ENCODE peak calls at places on chromosome 20, in four cellular contexts. V, I, X and Y are unnamed samples. For H3K4me1, the result is how much of the 10 kb centered on the place peaks cover.

GRCh38 chr20:57395111-57395959 is 4.1 kb downstream of the RBM38 start:
- DNase-seq in V (peak), I (no peak), X (peak), Y (no peak)

GRCh38 chr20:44111712-44112335 is 75.2 kb downstream of the JPH2 start:
- DNase-seq in V (no peak), I (peak), X (peak), Y (peak)

GRCh38 chr20:25984933-25985332 is 288.3 kb upstream of the ZNF337 start:
- DNase-seq in V (peak), I (no peak), X (peak), Y (peak)

GRCh38 chr20:35663516-35663812 is 1.2 kb downstream of the CPNE1 start:
- DNase-seq in V (no peak), I (peak), X (no peak), Y (no peak)

GRCh38 chr20:63833776-63834544 is 2.9 kb upstream of the ZBTB46 start:
- DNase-seq in V (no peak), I (no peak), X (peak), Y (no peak)

GRCh38 chr20:10705801-10706459 is 32.1 kb upstream of the JAG1 start:
- DNase-seq in V (no peak), I (peak), X (no peak), Y (no peak)

GRCh38 chr20:48742233-48742632 is 85.6 kb downstream of the PREX1 start:
- DNase-seq in V (no peak), I (no peak), X (no peak), Y (no peak)

GRCh38 chr20:44809380-44810060 is 826 bp downstream of the RIMS4 start:
- DNase-seq in V (no peak), I (no peak), X (no peak), Y (no peak)

GRCh38 chr20:14337400-14338171 is at the start of gene FLRT3:
- DNase-seq in V (peak), I (peak), X (peak), Y (peak)

GRCh38 chr20:54251093-54251492 is 43.2 kb downstream of the PFDN4 start:
- DNase-seq in V (no peak), I (no peak), X (no peak), Y (peak)

GRCh38 chr20:23305098-23305497 is 45.5 kb upstream of the NXT1 start:
- DNase-seq in V (no peak), I (no peak), X (peak), Y (no peak)

GRCh38 chr20:24502184-24502583 is 32.8 kb downstream of the SYNDIG1 start:
- DNase-seq in V (no peak), I (no peak), X (peak), Y (peak)

GRCh38 chr20:40676870-40677269 is 12.2 kb downstream of the MAFB start:
- DNase-seq in V (no peak), I (no peak), X (no peak), Y (no peak)

GRCh38 chr20:48912065-48912464 is 9.4 kb upstream of the ARFGEF2 start:
- DNase-seq in V (no peak), I (no peak), X (no peak), Y (no peak)

GRCh38 chr20:10297684-10298240 is 79.1 kb downstream of the SNAP25 start:
- DNase-seq in V (peak), I (no peak), X (peak), Y (no peak)

GRCh38 chr20:49570828-49571552 is 3.1 kb upstream of the PTGIS start:
- DNase-seq in V (no peak), I (peak), X (no peak), Y (no peak)

GRCh38 chr20:24987873-24988835 is 4.4 kb downstream of the APMAP start:
- DNase-seq in V (no peak), I (no peak), X (no peak), Y (no peak)

DNA sequence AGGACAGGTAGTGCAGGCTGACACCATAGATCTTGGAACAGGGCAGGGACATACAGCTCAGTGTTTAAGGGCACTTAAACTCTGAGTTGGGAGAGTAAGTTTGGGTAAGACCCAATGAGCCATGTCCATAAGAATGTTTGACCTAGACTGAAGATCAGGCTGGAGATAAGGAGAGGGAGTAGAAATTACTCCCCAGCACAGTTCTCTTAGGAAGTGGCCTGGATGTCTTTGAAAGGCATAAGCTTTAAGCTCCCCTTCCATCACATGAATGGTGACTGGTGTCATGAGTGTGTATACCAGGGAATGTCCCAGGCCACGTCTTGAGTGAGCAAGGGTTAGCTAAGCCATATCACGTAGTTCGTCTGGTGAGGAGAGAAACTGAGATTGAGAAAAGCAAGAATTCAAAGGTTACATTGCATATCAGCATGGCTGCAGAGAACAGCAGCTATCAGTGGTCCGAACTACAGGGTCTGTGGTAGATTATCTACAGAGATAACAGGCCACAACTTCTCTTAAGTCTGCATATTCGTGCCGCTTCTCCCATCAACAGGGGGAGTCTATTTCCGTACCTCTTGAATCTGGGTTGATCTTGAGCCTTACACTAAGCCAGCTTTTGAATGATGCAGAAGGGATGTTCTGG is 60.1 kb upstream of the BMP2 start:
- DNase-seq in V (no peak), I (peak), X (no peak), Y (no peak)
- H3K4me1 ChIP-seq in V (half or more), I (half or more), X (under half), Y (under half)

DNA sequence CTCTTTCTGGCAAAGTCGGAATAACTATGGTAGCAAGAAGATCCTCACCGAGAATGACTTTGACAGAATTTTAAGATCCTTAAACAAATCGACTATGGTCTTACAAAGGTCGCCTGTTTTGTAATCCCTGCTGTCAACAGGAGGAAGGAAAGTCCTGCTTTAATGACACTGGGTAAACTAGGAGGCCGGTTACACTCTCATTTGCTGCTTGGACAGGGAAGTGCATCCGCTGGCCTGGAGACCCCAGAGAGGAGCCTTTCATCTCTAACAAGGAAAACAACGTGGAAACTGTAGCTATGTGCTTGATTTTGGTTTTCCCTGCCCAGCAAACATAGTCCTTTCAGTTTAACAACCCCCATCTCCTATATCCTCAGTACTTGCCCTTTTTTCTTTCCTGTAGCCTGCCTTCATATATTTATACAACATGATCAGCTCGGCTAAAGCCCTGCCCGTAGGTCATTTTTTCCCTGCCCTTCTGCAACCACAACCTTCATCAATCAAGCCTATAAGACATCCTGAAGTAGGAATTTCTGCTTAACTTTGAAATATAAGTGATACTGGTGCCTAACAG is 97.2 kb upstream of the RIN2 start:
- DNase-seq in V (no peak), I (no peak), X (no peak), Y (no peak)
- TF ChIP-seq EZH2 in V (peak), I (no peak), X (no peak), Y (no peak)

GRCh38 chr20:34004227-34004626 is 10.5 kb downstream of the RALY start:
- DNase-seq in V (no peak), I (no peak), X (no peak), Y (no peak)
- H3K4me1 ChIP-seq in V (under half), I (under half), X (under half), Y (under half)

DNA sequence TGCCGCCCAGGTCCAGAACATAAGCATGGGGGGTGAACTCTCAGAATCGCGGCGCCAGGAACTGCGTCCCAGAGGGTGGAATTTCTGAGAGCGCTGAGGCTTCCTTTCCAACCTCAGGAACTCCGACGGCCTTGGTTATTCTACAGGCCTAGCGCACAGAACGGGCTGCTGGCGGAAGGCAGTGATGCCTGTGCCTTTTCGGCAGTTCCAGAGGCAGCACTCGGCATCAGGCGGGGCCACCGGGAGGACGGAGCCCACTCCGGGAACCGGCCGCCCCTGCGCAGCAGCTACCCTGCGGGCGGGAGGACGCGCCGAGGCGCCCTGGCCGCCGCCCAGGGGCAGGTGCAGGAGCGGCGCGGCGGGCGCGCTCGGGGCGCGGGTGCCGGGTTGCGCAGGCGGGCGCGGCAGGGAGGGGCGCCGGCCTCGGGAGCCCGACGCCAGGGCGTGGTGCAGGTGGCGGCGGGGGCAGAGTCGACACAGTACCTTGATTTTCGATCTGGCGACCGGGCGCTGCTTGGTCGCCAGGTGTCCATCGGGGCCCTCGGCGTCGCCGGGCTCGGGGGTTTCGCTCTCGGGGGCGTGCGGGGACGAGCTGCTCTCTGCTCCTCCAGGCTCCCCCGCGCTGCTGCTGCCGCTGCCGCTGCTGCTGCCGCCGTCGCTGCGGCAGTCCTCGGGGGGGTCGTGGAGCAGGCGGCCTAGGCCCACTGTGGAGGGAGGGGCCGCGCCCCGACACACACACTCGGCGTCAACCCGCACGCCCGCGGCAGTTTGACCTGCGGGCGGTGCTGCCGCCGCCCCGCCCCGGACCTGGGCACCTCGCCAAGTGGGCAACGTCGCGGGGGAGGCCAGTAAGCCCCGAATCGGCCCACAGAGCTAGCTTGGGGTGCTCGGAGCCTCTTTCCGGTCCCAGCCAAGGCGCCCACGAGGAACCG is 1.3 kb downstream of the OVOL2 start:
- DNase-seq in V (no peak), I (peak), X (peak), Y (peak)
- TF ChIP-seq EZH2 in V (peak), I (no peak), X (peak), Y (peak)

DNA sequence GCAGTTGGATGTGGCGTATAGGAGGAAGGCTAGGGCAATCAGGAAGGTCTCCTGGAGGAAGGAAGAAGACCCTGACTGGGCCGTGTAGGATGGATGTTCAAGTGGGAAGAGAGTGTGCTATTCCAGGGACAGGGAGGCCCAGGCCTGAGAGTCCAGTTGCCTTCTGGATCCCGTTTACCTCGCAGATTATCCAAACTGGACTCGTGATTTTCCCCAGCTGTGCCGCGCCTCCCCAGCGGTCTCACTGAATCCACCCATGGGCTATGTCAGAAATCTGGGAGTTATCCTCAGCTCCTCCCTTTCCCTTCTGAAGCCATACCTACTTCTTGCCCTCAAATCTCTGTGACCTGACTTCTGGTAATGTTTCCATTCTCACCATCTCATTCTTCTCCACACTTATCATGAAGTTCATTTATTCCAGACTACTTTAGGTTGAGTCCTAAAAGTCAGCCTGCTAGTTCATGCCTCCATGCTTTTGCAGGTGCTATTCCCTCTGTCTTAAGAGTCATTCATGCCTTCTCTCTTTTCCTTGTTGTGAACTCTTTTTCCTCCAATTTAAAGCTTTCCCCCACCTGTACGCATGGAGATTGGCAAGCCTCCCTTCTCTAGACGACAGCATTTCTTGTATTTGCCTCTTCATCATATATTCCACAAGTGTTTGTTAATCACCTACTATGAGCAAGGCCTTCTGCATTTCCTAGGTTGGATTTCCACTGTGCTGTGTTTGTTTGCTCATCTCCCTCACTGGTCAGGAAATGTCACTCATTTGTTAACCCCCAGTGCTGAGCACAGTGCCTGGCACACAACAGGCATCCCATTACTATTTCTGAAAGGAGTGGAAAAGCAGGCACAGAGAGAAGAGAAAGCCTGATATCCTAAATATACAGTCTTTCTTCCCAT is 2.7 kb downstream of the SDCBP2 start:
- DNase-seq in V (peak), I (no peak), X (peak), Y (no peak)
- H3K4me1 ChIP-seq in V (half or more), I (half or more), X (under half), Y (under half)

GRCh38 chr20:59574308-59574707 is 30.0 kb upstream of the PHACTR3 start:
- DNase-seq in V (no peak), I (no peak), X (no peak), Y (no peak)

GRCh38 chr20:59577809-59578601 is 26.3 kb upstream of the PHACTR3 start:
- DNase-seq in V (no peak), I (no peak), X (no peak), Y (no peak)

GRCh38 chr20:59577037-59577808 is 27.1 kb upstream of the PHACTR3 start:
- DNase-seq in V (no peak), I (no peak), X (no peak), Y (no peak)

GRCh38 chr20:59575653-59576052 is 28.7 kb upstream of the PHACTR3 start:
- DNase-seq in V (no peak), I (no peak), X (no peak), Y (no peak)

DNA sequence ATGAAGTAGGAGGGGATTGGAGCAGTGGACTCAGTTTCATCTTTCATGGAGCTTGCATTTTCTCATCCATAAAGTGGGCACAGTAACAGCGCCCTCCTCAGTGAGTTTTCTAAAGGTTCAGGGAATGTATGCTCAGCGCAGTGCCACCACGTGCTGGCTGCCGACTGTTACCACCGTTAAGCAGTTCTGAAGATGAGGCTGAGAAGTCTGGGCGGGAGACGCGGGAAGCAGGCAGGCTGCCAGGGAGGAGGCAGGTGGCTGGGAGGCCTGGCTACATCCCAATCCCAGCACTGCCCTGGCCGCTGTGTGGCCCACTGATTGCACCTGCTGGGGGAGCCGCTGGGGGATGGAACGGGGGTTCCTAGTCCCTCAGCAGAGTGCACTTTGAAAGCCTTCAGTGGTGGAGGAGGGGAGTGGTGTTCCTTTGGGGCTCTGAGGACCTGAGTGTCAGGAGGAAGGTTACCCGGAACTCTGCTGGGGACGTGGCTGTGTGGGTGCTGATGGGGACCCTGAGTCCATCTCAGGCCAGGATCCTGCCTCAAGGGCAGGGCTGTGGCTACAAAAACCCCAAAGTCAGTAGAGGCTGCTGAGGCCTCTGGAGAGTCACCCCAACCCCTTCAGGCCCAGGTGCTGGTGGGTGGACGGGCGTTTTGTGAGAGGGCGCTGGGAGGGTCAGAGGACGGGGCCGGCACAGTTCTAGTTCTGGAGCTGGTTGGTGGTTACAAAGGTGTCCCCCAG is 28.0 kb upstream of the PHACTR3 start:
- DNase-seq in V (no peak), I (no peak), X (no peak), Y (no peak)
- TF ChIP-seq EZH2 in V (no peak), I (no peak), X (no peak), Y (no peak)